ENCODE peak calls at places on chromosomes 5 and 9, in nine cellular contexts. W, S, V, N, R, H, X, E and P are unnamed samples.

GRCh38 chr5:4963265-4963664 is 176.9 kb upstream of the ADAMTS16 start:
- DNase-seq in E (no peak), N (no peak), S (no peak), V (no peak), R (no peak), X (no peak), W (no peak), H (no peak), P (no peak)

GRCh38 chr5:177432143-177432904 is 5.8 kb downstream of the GRK6 start:
- DNase-seq in V (no peak), N (no peak), W (no peak), X (no peak), E (no peak), H (no peak), R (peak; percentile 31), S (no peak), P (no peak)

GRCh38 chr5:102740515-102740914 is 14.6 kb upstream of the PAM start:
- DNase-seq in E (no peak), H (no peak), R (no peak), X (no peak), W (no peak), V (no peak), S (no peak), N (no peak), P (no peak)

GRCh38 chr5:169190860-169191259 is 110.1 kb downstream of the SLIT3 start:
- DNase-seq in H (no peak), E (no peak), V (no peak), N (no peak), X (no peak), S (no peak), R (no peak), W (no peak), P (no peak)

GRCh38 chr9:133340256-133340655 is 4.3 kb upstream of the SURF6 start:
- DNase-seq in W (no peak), X (no peak), V (no peak), N (no peak), R (no peak), H (no peak), E (no peak), S (no peak), P (no peak)

GRCh38 chr9:133640580-133641395 is 4.6 kb downstream of the DBH start:
- DNase-seq in W (no peak), S (no peak), H (no peak), N (no peak), R (no peak), E (no peak), X (no peak), V (no peak), P (no peak)

GRCh38 chr5:59124983-59125960 is 542.4 kb downstream of the RAB3C start:
- DNase-seq in S (no peak), H (peak; percentile 41), W (no peak), V (no peak), R (no peak), N (no peak), X (peak; percentile 69), E (no peak), P (no peak)

GRCh38 chr5:15105799-15106393 is 234.3 kb upstream of the ANKH start:
- DNase-seq in W (peak; percentile 41), E (peak; percentile 20), N (peak; percentile 66), V (peak; percentile 40), R (peak; percentile 17), H (peak; percentile 56), S (peak; percentile 12), X (peak; percentile 64), P (peak; percentile 50)

GRCh38 chr9:32550609-32551490 is 1.3 kb upstream of the SMIM27 start:
- DNase-seq in X (peak; percentile 93), R (peak; percentile 97), W (peak; percentile 77), S (peak; percentile 97), H (peak; percentile 94), V (peak; percentile 90), E (peak; percentile 93), N (peak; percentile 96), P (peak; percentile 87)

GRCh38 chr9:18935521-18935920 is 97.5 kb downstream of the SAXO1 start:
- DNase-seq in H (no peak), V (no peak), S (no peak), N (no peak), X (no peak), E (no peak), W (no peak), R (no peak), P (no peak)

GRCh38 chr5:103120607-103121200 is 603 bp downstream of the PPIP5K2 start:
- DNase-seq in E (peak; percentile 6), S (no peak), H (peak; percentile 38), R (no peak), W (peak; percentile 9), X (no peak), V (peak; percentile 31), N (peak; percentile 23), P (peak; percentile 9)

GRCh38 chr9:94619012-94619411 is 20.3 kb downstream of the FBP1 start:
- DNase-seq in S (no peak), R (no peak), W (no peak), V (no peak), X (no peak), H (no peak), N (no peak), E (no peak), P (no peak)

GRCh38 chr9:130756037-130756436 is 62.5 kb downstream of the EXOSC2 start:
- DNase-seq in H (no peak), X (no peak), R (no peak), S (no peak), N (no peak), E (no peak), W (no peak), V (no peak), P (no peak)

DNA sequence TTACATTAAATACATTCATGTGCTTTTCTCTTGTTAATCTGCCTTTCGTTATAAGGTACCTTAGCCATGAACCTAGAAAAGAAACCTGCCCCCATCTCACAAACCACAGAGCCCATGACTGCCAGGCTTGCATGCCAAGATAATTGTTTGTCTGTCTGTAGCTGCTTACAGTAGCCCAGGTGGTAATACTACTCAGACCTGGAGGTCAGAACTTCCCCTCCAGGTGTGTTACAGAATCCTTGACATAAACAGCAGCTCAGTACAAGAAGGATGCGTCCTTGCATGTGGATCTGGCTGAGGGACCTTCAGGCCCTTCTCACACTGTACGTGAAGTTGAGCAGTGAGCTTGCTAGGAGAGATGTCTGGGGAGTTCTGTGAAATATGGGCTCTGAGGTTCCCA is 291.4 kb downstream of the CSNK1G3 start:
- DNase-seq in N (no peak), S (no peak), E (no peak), H (peak; percentile 13), X (no peak), V (no peak), W (peak; percentile 43), R (no peak), P (no peak)
- TF ChIP-seq CTCF in N (no peak), S (no peak), E (no peak), H (no peak), X (no peak), V (no peak), W (no peak), R (no peak), P (no peak)

DNA sequence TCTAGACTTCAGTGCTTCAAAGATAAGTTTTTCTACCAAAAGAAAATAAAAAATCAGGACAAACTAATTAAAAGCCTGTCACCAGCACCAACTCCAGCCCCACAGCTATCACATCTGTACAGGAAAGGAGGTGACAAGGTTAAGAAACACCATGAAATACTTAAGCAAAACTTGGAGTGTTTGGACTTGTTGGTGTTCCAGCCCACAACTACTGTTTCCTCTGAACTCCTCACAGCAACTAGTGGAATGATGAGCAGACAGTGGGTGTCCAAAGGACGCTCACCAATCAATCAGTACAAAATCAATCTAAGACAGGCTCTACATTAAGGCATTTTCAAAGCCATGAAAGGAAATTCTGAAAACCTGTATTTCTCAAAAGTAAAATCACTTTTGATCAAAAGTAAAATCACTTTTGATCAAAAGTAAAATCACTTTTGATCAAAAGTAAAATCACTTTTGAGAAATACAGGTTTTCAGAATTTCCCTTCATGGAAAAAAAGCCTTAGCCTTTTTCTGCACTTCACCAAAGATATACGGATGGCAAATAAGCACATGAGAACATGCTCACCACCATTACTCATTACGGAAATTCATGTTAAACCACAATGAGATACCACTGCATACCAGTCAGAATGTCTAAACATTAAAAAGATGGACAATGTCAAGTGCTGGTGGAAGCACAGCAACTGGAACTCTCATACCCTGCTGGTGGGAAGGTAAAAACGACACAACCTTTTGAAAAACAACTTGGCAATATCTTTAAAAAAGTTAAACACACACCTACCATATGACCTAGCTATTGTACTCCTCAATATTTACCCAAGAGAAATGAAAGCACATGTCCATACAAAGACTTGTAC is 79.7 kb downstream of the MED27 start:
- DNase-seq in N (no peak), E (no peak), S (no peak), W (peak; percentile 88), X (no peak), H (no peak), V (no peak), R (no peak), P (no peak)
- TF ChIP-seq CTCF in N (no peak), E (no peak), S (no peak), W (peak; percentile 8), X (no peak), H (no peak), V (no peak), R (no peak), P (no peak)

GRCh38 chr5:179749857-179750508 is 17.4 kb downstream of the MAML1 start:
- DNase-seq in R (peak; percentile 3), X (no peak), E (no peak), W (no peak), N (no peak), H (no peak), S (no peak), V (no peak), P (no peak)
- TF ChIP-seq CTCF in R (no peak), X (no peak), E (no peak), W (no peak), N (no peak), H (no peak), S (peak; percentile 22), V (no peak), P (no peak)

GRCh38 chr5:54905942-54906537 is 79.4 kb downstream of the ESM1 start:
- DNase-seq in S (peak; percentile 38), N (peak; percentile 85), W (peak; percentile 38), R (peak; percentile 41), E (peak; percentile 66), X (peak; percentile 56), V (peak; percentile 50), H (peak; percentile 58), P (peak; percentile 68)
- TF ChIP-seq CTCF in S (peak; percentile 81), N (peak; percentile 89), W (peak; percentile 74), R (no peak), E (peak; percentile 71), X (peak; percentile 70), V (peak; percentile 53), H (peak; percentile 50), P (peak; percentile 13)

GRCh38 chr5:21739096-21739495 is 1114.0 kb downstream of the CDH12 start:
- DNase-seq in X (no peak), E (no peak), S (no peak), H (no peak), R (no peak), V (no peak), N (no peak), W (no peak), P (no peak)
- TF ChIP-seq CTCF in X (no peak), E (no peak), S (no peak), H (no peak), R (no peak), V (no peak), N (no peak), W (no peak), P (no peak)

GRCh38 chr9:24961787-24962186 is 416.1 kb upstream of the IZUMO3 start:
- DNase-seq in R (no peak), V (no peak), W (no peak), S (no peak), E (no peak), N (no peak), X (no peak), H (no peak), P (no peak)
- TF ChIP-seq CTCF in R (no peak), V (no peak), W (no peak), S (no peak), E (no peak), N (no peak), X (no peak), H (no peak), P (no peak)

GRCh38 chr5:138725153-138725884 is 27.9 kb upstream of the CTNNA1 start:
- DNase-seq in S (peak; percentile 10), W (peak; percentile 97), N (peak; percentile 77), E (peak; percentile 51), V (peak; percentile 49), X (peak; percentile 29), H (peak; percentile 23), R (peak; percentile 18), P (peak; percentile 93)
- TF ChIP-seq CTCF in S (peak; percentile 47), W (peak; percentile 87), N (peak; percentile 44), E (peak; percentile 21), V (no peak), X (no peak), H (no peak), R (no peak), P (peak; percentile 79)